ENCODE peak calls at places on chromosomes 6 and 20, in nine cellular contexts. One of them, this sample, is unnamed.
A peak's percentile ranks its signal among the peaks of the same experiment; 100 is the strongest.

GRCh38 chr20:40809361-40809760 is 120.3 kb upstream of the MAFB start:
- DNase-seq in lower lobe of right lung: no peak
- DNase-seq in hepatocyte: no peak
- DNase-seq in esophagus squamous epithelium: no peak
- DNase-seq in body of pancreas: no peak
- DNase-seq in left ventricle myocardium inferior: no peak
- DNase-seq in adrenal gland: no peak
- DNase-seq in CD8-positive, alpha-beta T cell: no peak
- DNase-seq in PC-3: no peak
- DNase-seq in this sample: no peak

GRCh38 chr6:28988536-28989415 is 16.3 kb downstream of the ZNF311 start:
- DNase-seq in lower lobe of right lung: peak; percentile 79
- DNase-seq in esophagus squamous epithelium: no peak
- DNase-seq in hepatocyte: peak; percentile 90
- DNase-seq in CD8-positive, alpha-beta T cell: peak; percentile 60
- DNase-seq in PC-3: no peak
- DNase-seq in left ventricle myocardium inferior: peak; percentile 36
- DNase-seq in body of pancreas: peak; percentile 39
- DNase-seq in adrenal gland: peak; percentile 26
- DNase-seq in this sample: peak; percentile 75

GRCh38 chr6:18551228-18551627 is 164.1 kb downstream of the RNF144B start:
- DNase-seq in left ventricle myocardium inferior: no peak
- DNase-seq in lower lobe of right lung: no peak
- DNase-seq in CD8-positive, alpha-beta T cell: no peak
- DNase-seq in body of pancreas: no peak
- DNase-seq in PC-3: peak; percentile 33
- DNase-seq in esophagus squamous epithelium: no peak
- DNase-seq in adrenal gland: no peak
- DNase-seq in hepatocyte: no peak
- DNase-seq in this sample: peak; percentile 74

GRCh38 chr20:1952737-1953530 is 40.9 kb downstream of the PDYN start:
- DNase-seq in left ventricle myocardium inferior: no peak
- DNase-seq in adrenal gland: no peak
- DNase-seq in lower lobe of right lung: no peak
- DNase-seq in hepatocyte: no peak
- DNase-seq in esophagus squamous epithelium: no peak
- DNase-seq in PC-3: no peak
- DNase-seq in body of pancreas: no peak
- DNase-seq in CD8-positive, alpha-beta T cell: no peak
- DNase-seq in this sample: no peak

GRCh38 chr6:84220809-84221409 is 6.5 kb downstream of the CEP162 start:
- DNase-seq in left ventricle myocardium inferior: no peak
- DNase-seq in body of pancreas: no peak
- DNase-seq in adrenal gland: no peak
- DNase-seq in CD8-positive, alpha-beta T cell: no peak
- DNase-seq in hepatocyte: peak; percentile 27
- DNase-seq in PC-3: peak; percentile 48
- DNase-seq in lower lobe of right lung: no peak
- DNase-seq in esophagus squamous epithelium: no peak
- DNase-seq in this sample: peak; percentile 9

GRCh38 chr6:55882731-55883595 is 7.6 kb upstream of the BMP5 start:
- DNase-seq in lower lobe of right lung: no peak
- DNase-seq in body of pancreas: no peak
- DNase-seq in PC-3: peak; percentile 95
- DNase-seq in left ventricle myocardium inferior: no peak
- DNase-seq in esophagus squamous epithelium: no peak
- DNase-seq in hepatocyte: peak; percentile 15
- DNase-seq in adrenal gland: peak; percentile 52
- DNase-seq in CD8-positive, alpha-beta T cell: no peak
- DNase-seq in this sample: peak; percentile 72

GRCh38 chr20:57785720-57786119 is 75.9 kb upstream of the PMEPA1 start:
- DNase-seq in body of pancreas: no peak
- DNase-seq in left ventricle myocardium inferior: no peak
- DNase-seq in PC-3: peak; percentile 25
- DNase-seq in lower lobe of right lung: no peak
- DNase-seq in CD8-positive, alpha-beta T cell: no peak
- DNase-seq in hepatocyte: no peak
- DNase-seq in adrenal gland: no peak
- DNase-seq in esophagus squamous epithelium: no peak
- DNase-seq in this sample: no peak

GRCh38 chr6:129105035-129105434 is 222.1 kb downstream of the LAMA2 start:
- DNase-seq in esophagus squamous epithelium: no peak
- DNase-seq in PC-3: no peak
- DNase-seq in CD8-positive, alpha-beta T cell: no peak
- DNase-seq in left ventricle myocardium inferior: peak; percentile 37
- DNase-seq in body of pancreas: no peak
- DNase-seq in adrenal gland: no peak
- DNase-seq in hepatocyte: no peak
- DNase-seq in lower lobe of right lung: no peak
- DNase-seq in this sample: no peak

GRCh38 chr20:57390604-57391438 is at the start of gene RBM38:
- DNase-seq in body of pancreas: peak; percentile 67
- DNase-seq in PC-3: peak; percentile 90
- DNase-seq in CD8-positive, alpha-beta T cell: peak; percentile 74
- DNase-seq in adrenal gland: peak; percentile 60
- DNase-seq in esophagus squamous epithelium: no peak
- DNase-seq in lower lobe of right lung: peak; percentile 74
- DNase-seq in left ventricle myocardium inferior: peak; percentile 70
- DNase-seq in hepatocyte: peak; percentile 91
- DNase-seq in this sample: peak; percentile 39

GRCh38 chr20:41293269-41294037 is 24.1 kb downstream of the ZHX3 start:
- DNase-seq in hepatocyte: no peak
- DNase-seq in PC-3: no peak
- DNase-seq in body of pancreas: no peak
- DNase-seq in left ventricle myocardium inferior: no peak
- DNase-seq in adrenal gland: no peak
- DNase-seq in lower lobe of right lung: no peak
- DNase-seq in esophagus squamous epithelium: no peak
- DNase-seq in CD8-positive, alpha-beta T cell: no peak
- DNase-seq in this sample: no peak

GRCh38 chr6:126127662-126128061 is 141.3 kb downstream of the TRMT11 start:
- DNase-seq in hepatocyte: no peak
- DNase-seq in esophagus squamous epithelium: no peak
- DNase-seq in left ventricle myocardium inferior: no peak
- DNase-seq in adrenal gland: no peak
- DNase-seq in lower lobe of right lung: no peak
- DNase-seq in body of pancreas: no peak
- DNase-seq in CD8-positive, alpha-beta T cell: no peak
- DNase-seq in PC-3: peak; percentile 17
- DNase-seq in this sample: no peak

GRCh38 chr6:169172946-169173345 is 80.7 kb downstream of the THBS2 start:
- DNase-seq in left ventricle myocardium inferior: no peak
- DNase-seq in lower lobe of right lung: no peak
- DNase-seq in esophagus squamous epithelium: no peak
- DNase-seq in hepatocyte: no peak
- DNase-seq in adrenal gland: no peak
- DNase-seq in PC-3: no peak
- DNase-seq in body of pancreas: no peak
- DNase-seq in CD8-positive, alpha-beta T cell: no peak
- DNase-seq in this sample: peak; percentile 9

GRCh38 chr20:37521091-37521771 is at the start of gene NNAT:
- DNase-seq in body of pancreas: no peak
- DNase-seq in adrenal gland: no peak
- DNase-seq in lower lobe of right lung: no peak
- DNase-seq in CD8-positive, alpha-beta T cell: no peak
- DNase-seq in hepatocyte: no peak
- DNase-seq in esophagus squamous epithelium: no peak
- DNase-seq in left ventricle myocardium inferior: no peak
- DNase-seq in PC-3: no peak
- DNase-seq in this sample: no peak

GRCh38 chr20:61387204-61387958 is 135.3 kb downstream of the CDH4 start:
- DNase-seq in lower lobe of right lung: no peak
- DNase-seq in esophagus squamous epithelium: no peak
- DNase-seq in body of pancreas: peak; percentile 60
- DNase-seq in left ventricle myocardium inferior: no peak
- DNase-seq in hepatocyte: peak; percentile 70
- DNase-seq in PC-3: no peak
- DNase-seq in CD8-positive, alpha-beta T cell: no peak
- DNase-seq in adrenal gland: no peak
- DNase-seq in this sample: peak; percentile 56

GRCh38 chr6:138923561-138923960 is 64.5 kb downstream of the REPS1 start:
- DNase-seq in hepatocyte: no peak
- DNase-seq in CD8-positive, alpha-beta T cell: no peak
- DNase-seq in left ventricle myocardium inferior: no peak
- DNase-seq in esophagus squamous epithelium: no peak
- DNase-seq in PC-3: no peak
- DNase-seq in body of pancreas: no peak
- DNase-seq in adrenal gland: no peak
- DNase-seq in lower lobe of right lung: no peak
- DNase-seq in this sample: no peak

GRCh38 chr6:110217255-110217654 is 37.0 kb downstream of the CDC40 start:
- DNase-seq in CD8-positive, alpha-beta T cell: no peak
- DNase-seq in adrenal gland: no peak
- DNase-seq in body of pancreas: no peak
- DNase-seq in esophagus squamous epithelium: no peak
- DNase-seq in PC-3: no peak
- DNase-seq in hepatocyte: no peak
- DNase-seq in left ventricle myocardium inferior: no peak
- DNase-seq in lower lobe of right lung: no peak
- DNase-seq in this sample: peak; percentile 76

GRCh38 chr6:128138694-128139093 is 237.8 kb upstream of the THEMIS start:
- DNase-seq in hepatocyte: no peak
- DNase-seq in CD8-positive, alpha-beta T cell: no peak
- DNase-seq in body of pancreas: no peak
- DNase-seq in lower lobe of right lung: no peak
- DNase-seq in PC-3: no peak
- DNase-seq in left ventricle myocardium inferior: no peak
- DNase-seq in adrenal gland: no peak
- DNase-seq in esophagus squamous epithelium: no peak
- DNase-seq in this sample: no peak

GRCh38 chr6:9948600-9949138 is 466.2 kb downstream of the TFAP2A start:
- DNase-seq in esophagus squamous epithelium: no peak
- DNase-seq in lower lobe of right lung: no peak
- DNase-seq in body of pancreas: no peak
- DNase-seq in PC-3: no peak
- DNase-seq in adrenal gland: no peak
- DNase-seq in CD8-positive, alpha-beta T cell: no peak
- DNase-seq in left ventricle myocardium inferior: no peak
- DNase-seq in hepatocyte: no peak
- DNase-seq in this sample: no peak

DNA sequence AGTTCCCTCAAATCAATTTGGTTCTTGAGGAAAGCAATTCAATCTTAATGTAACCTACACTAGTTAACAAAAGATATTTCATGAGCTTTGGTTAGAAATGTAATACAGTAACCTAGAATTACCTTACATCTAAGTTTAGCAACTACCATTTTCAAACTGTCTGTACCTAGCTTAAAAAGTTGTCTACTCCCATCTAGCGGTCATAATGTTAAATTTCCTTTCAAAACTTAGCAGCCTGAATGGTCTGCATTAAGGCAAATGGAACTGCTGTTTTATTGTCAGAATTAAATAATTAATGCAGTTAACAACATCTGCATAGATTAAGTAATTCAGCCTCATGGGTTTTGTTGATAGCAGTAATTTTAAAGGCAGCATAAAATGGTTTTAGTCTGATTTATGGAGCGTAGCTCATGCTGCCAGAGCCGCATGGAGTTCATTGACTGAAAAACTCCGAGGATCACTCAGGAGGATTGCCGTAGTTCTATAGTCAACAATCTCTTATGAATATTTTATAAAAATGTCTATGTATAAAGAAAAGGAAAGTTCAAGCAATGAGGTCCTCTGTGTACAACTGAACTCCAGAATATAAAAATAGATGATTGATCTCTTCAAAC is 485.4 kb upstream of the MANEA start:
- DNase-seq in hepatocyte: peak; percentile 65
- DNase-seq in body of pancreas: no peak
- DNase-seq in esophagus squamous epithelium: no peak
- DNase-seq in lower lobe of right lung: no peak
- DNase-seq in PC-3: peak; percentile 67
- DNase-seq in CD8-positive, alpha-beta T cell: no peak
- DNase-seq in adrenal gland: no peak
- DNase-seq in left ventricle myocardium inferior: no peak
- DNase-seq in this sample: no peak
- TF ChIP-seq CTCF in hepatocyte: peak; percentile 78
- TF ChIP-seq CTCF in body of pancreas: peak; percentile 44
- TF ChIP-seq CTCF in esophagus squamous epithelium: no peak
- TF ChIP-seq CTCF in lower lobe of right lung: peak; percentile 48
- TF ChIP-seq CTCF in PC-3: peak; percentile 71
- TF ChIP-seq CTCF in CD8-positive, alpha-beta T cell: no peak
- TF ChIP-seq CTCF in adrenal gland: peak; percentile 22
- TF ChIP-seq CTCF in left ventricle myocardium inferior: peak; percentile 64
- TF ChIP-seq CTCF in this sample: peak; percentile 81

GRCh38 chr6:93083337-93083736 is 336.0 kb downstream of the EPHA7 start:
- DNase-seq in body of pancreas: no peak
- DNase-seq in lower lobe of right lung: no peak
- DNase-seq in PC-3: no peak
- DNase-seq in adrenal gland: no peak
- DNase-seq in left ventricle myocardium inferior: no peak
- DNase-seq in CD8-positive, alpha-beta T cell: no peak
- DNase-seq in esophagus squamous epithelium: no peak
- DNase-seq in hepatocyte: no peak
- DNase-seq in this sample: no peak

GRCh38 chr6:93088675-93089575 is 330.4 kb downstream of the EPHA7 start:
- DNase-seq in lower lobe of right lung: no peak
- DNase-seq in adrenal gland: no peak
- DNase-seq in esophagus squamous epithelium: no peak
- DNase-seq in body of pancreas: no peak
- DNase-seq in left ventricle myocardium inferior: no peak
- DNase-seq in hepatocyte: peak; percentile 35
- DNase-seq in PC-3: peak; percentile 1
- DNase-seq in CD8-positive, alpha-beta T cell: no peak
- DNase-seq in this sample: no peak

GRCh38 chr6:93086351-93086750 is 333.0 kb downstream of the EPHA7 start:
- DNase-seq in left ventricle myocardium inferior: no peak
- DNase-seq in PC-3: no peak
- DNase-seq in lower lobe of right lung: no peak
- DNase-seq in esophagus squamous epithelium: no peak
- DNase-seq in adrenal gland: no peak
- DNase-seq in hepatocyte: no peak
- DNase-seq in CD8-positive, alpha-beta T cell: no peak
- DNase-seq in body of pancreas: no peak
- DNase-seq in this sample: no peak

GRCh38 chr6:93087606-93088005 is 331.8 kb downstream of the EPHA7 start:
- DNase-seq in esophagus squamous epithelium: no peak
- DNase-seq in left ventricle myocardium inferior: no peak
- DNase-seq in PC-3: no peak
- DNase-seq in adrenal gland: no peak
- DNase-seq in lower lobe of right lung: no peak
- DNase-seq in hepatocyte: no peak
- DNase-seq in CD8-positive, alpha-beta T cell: no peak
- DNase-seq in body of pancreas: no peak
- DNase-seq in this sample: no peak
- H3K4me1 ChIP-seq in esophagus squamous epithelium: no peaks in the 10 kb centered on the region
- H3K4me1 ChIP-seq in left ventricle myocardium inferior: no peaks in the 10 kb centered on the region
- H3K4me1 ChIP-seq in PC-3: no peaks in the 10 kb centered on the region
- H3K4me1 ChIP-seq in adrenal gland: no peaks in the 10 kb centered on the region
- H3K4me1 ChIP-seq in lower lobe of right lung: no peaks in the 10 kb centered on the region
- H3K4me1 ChIP-seq in hepatocyte: no peaks in the 10 kb centered on the region
- H3K4me1 ChIP-seq in CD8-positive, alpha-beta T cell: no peaks in the 10 kb centered on the region
- H3K4me1 ChIP-seq in body of pancreas: no peaks in the 10 kb centered on the region
- H3K4me1 ChIP-seq in this sample: no peaks in the 10 kb centered on the region

GRCh38 chr20:22582386-22582959 is 1.9 kb downstream of the FOXA2 start:
- DNase-seq in hepatocyte: no peak
- DNase-seq in lower lobe of right lung: no peak
- DNase-seq in PC-3: no peak
- DNase-seq in body of pancreas: peak; percentile 54
- DNase-seq in adrenal gland: no peak
- DNase-seq in left ventricle myocardium inferior: no peak
- DNase-seq in CD8-positive, alpha-beta T cell: no peak
- DNase-seq in esophagus squamous epithelium: no peak
- DNase-seq in this sample: no peak
- H3K27ac ChIP-seq in hepatocyte: peak overlapping the region; percentile 91
- H3K27ac ChIP-seq in lower lobe of right lung: peak overlapping the region; percentile 89
- H3K27ac ChIP-seq in PC-3: no peak overlapping the region
- H3K27ac ChIP-seq in body of pancreas: peak overlapping the region; percentile 99
- H3K27ac ChIP-seq in adrenal gland: no peak overlapping the region
- H3K27ac ChIP-seq in left ventricle myocardium inferior: no peak overlapping the region
- H3K27ac ChIP-seq in CD8-positive, alpha-beta T cell: no peak overlapping the region
- H3K27ac ChIP-seq in esophagus squamous epithelium: no peak overlapping the region
- H3K27ac ChIP-seq in this sample: no peak overlapping the region

GRCh38 chr6:154969796-154970195 is 25.3 kb upstream of the TIAM2 start:
- DNase-seq in body of pancreas: no peak
- DNase-seq in lower lobe of right lung: no peak
- DNase-seq in adrenal gland: no peak
- DNase-seq in CD8-positive, alpha-beta T cell: no peak
- DNase-seq in left ventricle myocardium inferior: no peak
- DNase-seq in hepatocyte: no peak
- DNase-seq in esophagus squamous epithelium: no peak
- DNase-seq in PC-3: no peak
- DNase-seq in this sample: no peak
- TF ChIP-seq CTCF in body of pancreas: no peak
- TF ChIP-seq CTCF in lower lobe of right lung: no peak
- TF ChIP-seq CTCF in adrenal gland: no peak
- TF ChIP-seq CTCF in CD8-positive, alpha-beta T cell: no peak
- TF ChIP-seq CTCF in left ventricle myocardium inferior: no peak
- TF ChIP-seq CTCF in hepatocyte: no peak
- TF ChIP-seq CTCF in esophagus squamous epithelium: no peak
- TF ChIP-seq CTCF in PC-3: no peak
- TF ChIP-seq CTCF in this sample: peak; percentile 35

This sample was measured in foreskin keratinocyte.